ENCODE peak calls at places on chromosome 7, in five cellular contexts. N, E, M, O and R are unnamed samples.

GRCh38 chr7:2157473-2158279 is 75.1 kb downstream of the MAD1L1 start:
- DNase-seq in N (peak), O (peak), M (peak), E (peak), R (no peak)

GRCh38 chr7:158880973-158881372 is 24.6 kb downstream of the DYNC2I1 start:
- DNase-seq in N (no peak), E (no peak), M (no peak), O (no peak), R (no peak)

GRCh38 chr7:124330741-124331407 is 298.0 kb upstream of the TMEM229A start:
- DNase-seq in N (no peak), O (no peak), E (no peak), M (no peak), R (no peak)

GRCh38 chr7:51286392-51286791 is 30.2 kb downstream of the COBL start:
- DNase-seq in M (no peak), O (peak), N (no peak), E (no peak), R (no peak)

GRCh38 chr7:117041007-117041406 is 87.7 kb downstream of the ST7 start:
- DNase-seq in E (no peak), M (peak), N (no peak), O (no peak), R (no peak)

GRCh38 chr7:66920256-66920655 is 769 bp upstream of the TMEM248 start:
- DNase-seq in O (no peak), N (no peak), M (no peak), E (no peak), R (peak)

GRCh38 chr7:32298403-32299132 is 191.6 kb downstream of the LSM5 start:
- DNase-seq in M (no peak), E (peak), O (no peak), N (peak), R (no peak)

GRCh38 chr7:77887567-77887966 is 89.0 kb downstream of the PHTF2 start:
- DNase-seq in O (peak), N (no peak), M (peak), E (no peak), R (no peak)

GRCh38 chr7:151008511-151009323 is 15.6 kb downstream of the ATG9B start:
- DNase-seq in O (no peak), M (no peak), E (peak), N (peak), R (peak)

GRCh38 chr7:99762680-99763327 is 21.2 kb downstream of the CYP3A4 start:
- DNase-seq in M (peak), E (peak), O (peak), N (no peak), R (peak)

GRCh38 chr7:159061674-159062212 is 82.9 kb downstream of the VIPR2 start:
- DNase-seq in N (peak), M (no peak), O (no peak), E (no peak), R (peak)

GRCh38 chr7:4919969-4920766 is 36.7 kb upstream of the RADIL start:
- DNase-seq in O (no peak), N (no peak), M (no peak), E (no peak), R (no peak)

GRCh38 chr7:4911111-4911828 is 27.8 kb upstream of the RADIL start:
- DNase-seq in E (no peak), N (no peak), M (no peak), O (no peak), R (no peak)

GRCh38 chr7:4916115-4916514 is 32.6 kb upstream of the RADIL start:
- DNase-seq in O (no peak), E (no peak), N (no peak), M (no peak), R (no peak)
- TF ChIP-seq CTCF in O (no peak), E (no peak), N (no peak), M (no peak), R (no peak)

DNA sequence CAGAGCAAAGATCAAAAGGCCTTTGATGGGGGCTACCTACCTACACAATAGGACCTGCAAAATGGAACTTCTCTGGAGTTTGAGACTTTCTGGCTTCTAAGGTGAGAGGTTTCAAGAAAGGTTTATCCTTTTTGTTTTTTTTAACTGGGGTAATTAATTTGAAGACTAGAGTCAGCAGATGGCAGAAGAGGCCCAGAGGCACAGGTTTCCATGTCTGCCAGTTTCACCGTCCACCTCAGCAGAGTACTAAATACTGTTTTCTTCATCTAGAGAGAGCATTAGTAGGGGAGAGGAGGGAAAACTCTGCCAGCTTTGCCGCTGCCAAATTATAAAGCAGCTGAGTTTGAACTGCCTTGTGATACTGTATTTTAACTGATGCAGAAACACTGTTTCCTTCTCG is 138.7 kb downstream of the SLC25A13 start:
- DNase-seq in M (no peak), N (no peak), E (no peak), O (no peak), R (no peak)
- TF ChIP-seq CTCF in M (no peak), N (peak), E (no peak), O (no peak), R (no peak)

GRCh38 chr7:47180268-47180826 is 401.6 kb downstream of the TNS3 start:
- DNase-seq in M (peak), N (peak), O (peak), E (no peak), R (peak)
- TF ChIP-seq CTCF in M (peak), N (peak), O (peak), E (peak), R (peak)

DNA sequence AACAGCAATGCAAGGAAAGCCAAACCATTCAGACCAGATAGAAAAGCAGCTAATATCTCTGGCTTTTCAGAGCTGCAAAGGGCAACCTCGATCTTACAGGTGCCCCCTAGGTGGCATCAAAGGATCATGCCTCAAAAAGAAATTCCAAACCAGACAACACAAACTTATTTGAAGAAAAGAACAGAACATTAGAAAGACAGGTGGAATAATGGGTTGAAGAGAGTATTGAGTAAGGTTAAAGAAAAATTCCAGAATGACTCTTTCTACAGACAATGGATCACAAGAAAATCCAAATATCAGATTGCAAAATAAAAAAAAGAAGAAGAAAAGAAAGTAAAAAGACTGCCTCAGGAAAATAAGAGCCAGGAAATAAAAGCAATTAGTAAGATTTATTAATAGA is 213.7 kb downstream of the ELMO1 start:
- DNase-seq in M (no peak), O (peak), N (peak), E (no peak), R (peak)
- TF ChIP-seq CTCF in M (peak), O (peak), N (peak), E (peak), R (peak)

GRCh38 chr7:157466473-157467261 is 129.9 kb downstream of the DNAJB6 start:
- DNase-seq in E (no peak), M (no peak), N (peak), O (no peak), R (no peak)

GRCh38 chr7:157470017-157470322 is 133.2 kb downstream of the DNAJB6 start:
- DNase-seq in E (no peak), M (no peak), O (no peak), N (no peak), R (no peak)

GRCh38 chr7:157467496-157468212 is 130.8 kb downstream of the DNAJB6 start:
- DNase-seq in O (no peak), E (no peak), M (no peak), N (no peak), R (no peak)

GRCh38 chr7:157469181-157470016 is 132.6 kb downstream of the DNAJB6 start:
- DNase-seq in E (no peak), N (no peak), M (no peak), O (no peak), R (no peak)

GRCh38 chr7:157468221-157469111 is 131.7 kb downstream of the DNAJB6 start:
- DNase-seq in N (no peak), E (no peak), O (no peak), M (no peak), R (no peak)
- TF ChIP-seq CTCF in N (no peak), E (no peak), O (no peak), M (no peak), R (no peak)

DNA sequence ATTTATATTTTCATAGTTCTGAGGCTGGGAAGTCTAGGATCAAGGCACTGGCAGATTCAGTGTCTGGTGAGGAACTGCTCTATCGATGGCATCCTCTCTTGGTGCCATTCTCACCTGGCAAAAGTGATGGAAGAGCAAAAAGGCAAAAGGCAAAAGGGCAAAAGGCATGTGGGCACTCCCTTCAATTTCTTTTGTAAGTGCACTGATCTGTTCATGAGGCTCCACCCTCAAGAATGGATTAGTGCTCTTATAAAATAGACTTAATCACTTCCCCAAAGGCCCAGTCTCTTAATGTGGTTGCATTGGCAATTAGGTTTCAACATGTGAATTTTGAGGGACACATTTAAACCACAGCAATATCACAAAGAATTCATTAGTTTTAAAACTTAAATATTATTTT is 16.1 kb downstream of the TAS2R60 start:
- DNase-seq in M (no peak), E (no peak), N (no peak), O (no peak), R (no peak)
- TF ChIP-seq CTCF in M (no peak), E (no peak), N (no peak), O (no peak), R (no peak)